ENCODE peak calls at places on chromosomes 12 and 14, in five cellular contexts. X is tibial nerve, T is fibroblast of pulmonary artery, G is astrocyte of the spinal cord, O is stomach. U is an unnamed sample.

GRCh38 chr12:85155791-85156190 is 119.6 kb downstream of the LRRIQ1 start:
- DNase-seq in G (peak; percentile 20), O (no peak), T (peak; percentile 42), X (no peak), U (peak; percentile 5)

GRCh38 chr12:92968201-92968813 is 39.2 kb upstream of the EEA1 start:
- DNase-seq in O (no peak), X (no peak), G (no peak), T (peak; percentile 39), U (no peak)

GRCh38 chr14:102652194-102652593 is 59.7 kb downstream of the RCOR1 start:
- DNase-seq in G (peak; percentile 13), X (no peak), T (no peak), O (no peak), U (no peak)

GRCh38 chr12:132239392-132239791 is 90.0 kb downstream of the GALNT9 start:
- DNase-seq in G (no peak), T (no peak), X (no peak), O (no peak), U (no peak)

GRCh38 chr12:48817957-48818830 is at the start of gene CACNB3:
- DNase-seq in G (peak; percentile 54), X (peak; percentile 67), T (peak; percentile 48), O (peak; percentile 74), U (no peak)

GRCh38 chr12:79373896-79374499 is 316.8 kb downstream of the PAWR start:
- DNase-seq in O (no peak), G (peak; percentile 29), X (no peak), T (peak; percentile 36), U (no peak)

GRCh38 chr12:116360579-116361403 is 83.3 kb upstream of the MED13L start:
- DNase-seq in O (no peak), T (no peak), G (no peak), X (no peak), U (no peak)

GRCh38 chr12:81386101-81386500 is 308.2 kb downstream of the ACSS3 start:
- DNase-seq in G (no peak), O (no peak), X (no peak), T (no peak), U (no peak)

DNA sequence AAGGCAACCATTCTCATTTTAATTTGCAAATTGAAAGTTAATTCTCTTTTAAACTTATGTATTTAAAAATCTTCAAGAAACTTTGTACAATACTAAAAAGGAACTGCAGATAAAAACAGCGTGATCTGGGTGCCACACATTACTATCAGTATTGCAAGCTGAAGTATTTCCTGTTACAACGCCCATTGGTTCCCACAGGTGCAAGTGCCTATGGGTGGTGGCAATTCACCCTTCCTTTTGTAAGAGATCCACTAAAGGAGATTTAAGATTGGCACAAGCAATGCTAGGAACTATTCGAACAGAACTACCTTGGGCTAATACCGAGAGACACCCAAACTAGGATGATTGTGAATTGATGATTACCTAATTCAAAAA is 13.2 kb downstream of the TAOK3 start:
- DNase-seq in T (no peak), O (no peak), G (no peak), X (no peak), U (no peak)
- H3K4me3 ChIP-seq in T (no peak overlapping the region), O (peak overlapping the region; percentile 28), G (no peak overlapping the region), X (no peak overlapping the region), U (no peak overlapping the region)

DNA sequence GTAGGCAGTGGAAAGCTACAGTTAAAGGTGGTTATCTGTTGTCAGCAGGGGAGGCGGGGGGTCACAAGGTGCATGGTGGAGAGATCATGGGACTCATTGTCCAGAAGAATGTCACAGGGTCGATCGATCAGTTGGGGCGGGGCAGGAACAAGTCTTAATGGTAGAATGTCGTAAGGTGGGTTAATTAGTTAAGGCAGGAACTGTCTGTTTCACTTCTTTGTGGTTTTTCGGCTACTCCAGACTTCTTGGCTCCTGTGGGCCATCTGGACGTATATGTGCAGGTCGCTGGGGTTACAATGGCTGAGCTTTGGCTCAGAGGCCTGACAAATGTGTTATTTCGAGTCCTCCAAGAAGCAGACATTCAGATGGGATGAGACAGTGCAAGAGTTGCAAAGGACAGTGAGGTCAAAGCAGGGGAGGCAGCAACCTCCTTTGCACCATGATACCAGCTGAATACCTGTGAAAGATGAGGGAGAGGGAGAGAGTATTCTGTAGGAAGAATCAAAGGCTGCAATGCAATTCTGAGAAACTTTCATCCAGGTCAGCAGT is 246.9 kb upstream of the TMEM132C start:
- DNase-seq in X (no peak), G (no peak), T (no peak), O (no peak), U (no peak)
- H3K4me3 ChIP-seq in X (no peak overlapping the region), G (no peak overlapping the region), T (no peak overlapping the region), O (no peak overlapping the region), U (no peak overlapping the region)

DNA sequence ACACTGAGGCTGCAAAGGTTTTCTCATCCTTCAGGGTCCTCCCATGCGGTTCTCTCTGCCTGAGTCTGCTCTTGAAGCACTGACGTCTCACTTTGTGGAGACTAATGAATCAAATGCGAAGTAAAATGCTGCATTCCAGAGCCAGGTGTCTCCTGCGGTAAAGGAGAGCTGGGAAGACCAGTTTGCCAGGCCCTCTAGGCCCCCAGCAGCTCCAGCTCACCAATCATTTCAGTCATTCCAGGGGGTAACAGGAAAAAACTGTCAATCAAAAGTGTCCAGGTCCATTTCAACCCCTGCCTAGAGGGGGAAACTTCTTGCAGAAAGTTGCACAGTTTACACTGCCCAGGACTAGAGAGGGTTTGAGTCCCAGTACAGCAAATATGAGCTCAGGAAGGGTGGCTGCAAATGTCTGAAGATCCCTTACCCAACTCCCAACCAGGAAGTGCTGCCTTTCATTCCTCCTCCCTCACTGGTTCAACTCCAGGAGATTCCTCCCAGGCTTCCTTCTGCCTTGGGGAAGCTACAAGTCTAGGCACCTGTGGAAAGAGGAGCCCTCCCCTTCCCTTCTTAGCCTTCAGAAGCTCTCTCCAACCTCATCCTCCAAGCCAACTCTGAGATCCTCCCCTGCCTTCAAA is 2.7 kb upstream of the NXPH4 start:
- DNase-seq in X (no peak), T (no peak), O (no peak), G (no peak), U (no peak)
- H3K4me3 ChIP-seq in X (no peak overlapping the region), T (no peak overlapping the region), O (no peak overlapping the region), G (no peak overlapping the region), U (no peak overlapping the region)

GRCh38 chr14:55873229-55873628 is 245.0 kb upstream of the PELI2 start:
- DNase-seq in T (no peak), G (no peak), O (no peak), X (no peak), U (no peak)

GRCh38 chr14:55877942-55878341 is 240.3 kb upstream of the PELI2 start:
- DNase-seq in G (no peak), T (peak; percentile 67), X (no peak), O (no peak), U (no peak)

GRCh38 chr14:55869397-55870049 is 248.7 kb upstream of the PELI2 start:
- DNase-seq in G (no peak), T (no peak), O (no peak), X (no peak), U (no peak)

GRCh38 chr14:55874785-55875184 is 243.4 kb upstream of the PELI2 start:
- DNase-seq in X (no peak), G (no peak), O (no peak), T (no peak), U (no peak)
- H3K4me3 ChIP-seq in X (no peak overlapping the region), G (no peak overlapping the region), O (no peak overlapping the region), T (no peak overlapping the region), U (peak overlapping the region; percentile 29)

GRCh38 chr14:68548194-68549056 is 244.4 kb downstream of the ZFP36L1 start:
- DNase-seq in G (peak; percentile 98), X (peak; percentile 86), T (peak; percentile 99), O (peak; percentile 48), U (peak; percentile 98)
- H3K4me3 ChIP-seq in G (no peak overlapping the region), X (no peak overlapping the region), T (no peak overlapping the region), O (no peak overlapping the region), U (no peak overlapping the region)

U was measured in skeletal muscle cell.